ENCODE peak calls at places on chromosomes 11 and 22, in four cellular contexts. J is upper lobe of right lung, T is AG10803, A is H7. H is an unnamed sample.

GRCh38 chr11:72236083-72236697 is 7.8 kb downstream of the PHOX2A start:
- DNase-seq in A (no peak), J (no peak), T (no peak), H (no peak)

GRCh38 chr11:117851852-117852251 is 24.6 kb downstream of the FXYD6 start:
- DNase-seq in A (no peak), J (no peak), T (no peak), H (no peak)

GRCh38 chr22:22767876-22768602 is 119.6 kb upstream of the IGLL5 start:
- DNase-seq in T (no peak), A (peak), J (no peak), H (no peak)

GRCh38 chr11:34339149-34340064 is 18.4 kb downstream of the ABTB2 start:
- DNase-seq in T (peak), A (no peak), J (no peak), H (no peak)

GRCh38 chr11:8108430-8108829 is 27.4 kb downstream of the TUB start:
- DNase-seq in T (no peak), A (no peak), J (no peak), H (no peak)

GRCh38 chr11:131606936-131607335 is 236.5 kb downstream of the NTM start:
- DNase-seq in J (no peak), A (no peak), T (no peak), H (no peak)

GRCh38 chr22:48155446-48155845 is 1393.0 kb downstream of the TBC1D22A start:
- DNase-seq in J (no peak), A (peak), T (no peak), H (no peak)

GRCh38 chr11:66745356-66746235 is 16.6 kb upstream of the SPTBN2 start:
- DNase-seq in J (peak), T (no peak), A (no peak), H (peak)

GRCh38 chr11:92671081-92671480 is 298.4 kb upstream of the MTNR1B start:
- DNase-seq in T (no peak), J (no peak), A (no peak), H (no peak)

GRCh38 chr11:68388595-68389198 is 71.9 kb upstream of the PPP6R3 start:
- DNase-seq in J (no peak), A (no peak), T (no peak), H (no peak)

GRCh38 chr11:65493367-65494176 is 5.3 kb upstream of the MALAT1 start:
- DNase-seq in J (peak), A (no peak), T (peak), H (peak)

GRCh38 chr11:128294685-128295079 is 292.7 kb downstream of the ETS1 start:
- DNase-seq in A (no peak), T (peak), J (no peak), H (no peak)

GRCh38 chr11:32092581-32093170 is 1.8 kb downstream of the RCN1 start:
- DNase-seq in T (no peak), A (peak), J (no peak), H (no peak)
- H3K4me3 ChIP-seq in T (peak), A (no peak), J (peak), H (no peak)

DNA sequence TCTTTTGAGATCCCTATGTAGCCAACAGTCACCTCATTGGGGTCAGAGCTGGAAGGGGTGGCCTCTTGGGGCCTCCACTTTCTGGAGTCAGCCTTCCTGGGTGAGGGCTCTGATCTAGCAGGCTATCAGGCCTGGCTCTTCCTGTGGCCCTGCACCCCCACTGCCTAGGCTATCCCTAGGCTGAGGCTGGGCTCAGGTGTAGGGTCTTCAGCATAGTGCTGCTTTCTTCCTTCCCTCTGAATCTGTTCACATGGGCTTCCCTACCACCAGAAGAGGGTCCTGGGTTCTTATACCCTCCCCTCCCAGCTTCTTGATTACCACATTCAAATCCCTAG is 456 bp upstream of the SPI1 start:
- DNase-seq in J (no peak), A (no peak), T (no peak), H (no peak)
- H3K4me3 ChIP-seq in J (no peak), A (no peak), T (no peak), H (no peak)

GRCh38 chr22:46537221-46537945 is at the start of gene CELSR1:
- DNase-seq in J (peak), T (no peak), A (peak), H (peak)
- H3K4me3 ChIP-seq in J (peak), T (peak), A (peak), H (no peak)

GRCh38 chr11:74684661-74685060 is 46.6 kb downstream of the CHRDL2 start:
- DNase-seq in T (no peak), A (peak), J (peak), H (no peak)

GRCh38 chr11:74685338-74685737 is 45.9 kb downstream of the CHRDL2 start:
- DNase-seq in T (no peak), J (no peak), A (no peak), H (no peak)

GRCh38 chr11:74682731-74683278 is 48.4 kb downstream of the CHRDL2 start:
- DNase-seq in T (no peak), A (peak), J (peak), H (no peak)

GRCh38 chr11:74683279-74683871 is 47.9 kb downstream of the CHRDL2 start:
- DNase-seq in J (peak), T (peak), A (peak), H (peak)

DNA sequence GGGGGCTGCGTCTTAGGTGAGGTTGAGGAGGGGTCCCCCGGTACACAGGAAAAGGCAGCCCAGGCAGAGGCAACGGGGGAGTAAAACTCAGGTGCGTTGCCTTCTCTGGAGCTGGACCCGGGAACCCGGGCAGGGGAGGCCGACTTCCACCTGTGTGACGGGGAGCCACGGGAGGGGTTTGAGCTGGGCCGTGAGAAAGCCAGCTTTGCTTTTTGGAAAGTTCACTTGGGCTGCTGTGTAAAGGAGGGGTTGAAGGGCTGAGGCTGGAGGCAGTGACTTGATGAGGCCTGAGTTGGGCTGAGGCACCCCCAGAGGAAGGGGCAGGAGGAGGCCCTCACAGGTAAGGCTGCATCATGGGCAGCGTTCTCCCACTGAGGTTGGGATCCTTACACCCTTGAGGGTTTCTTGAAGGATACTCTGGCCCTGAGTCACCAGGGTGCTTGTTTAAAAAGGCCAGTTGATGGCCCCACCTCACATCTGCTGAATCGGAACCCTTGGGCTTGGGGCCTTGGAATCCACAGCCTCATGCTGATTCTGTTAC is 47.2 kb downstream of the CHRDL2 start:
- DNase-seq in J (peak), A (peak), T (peak), H (no peak)
- H3K4me3 ChIP-seq in J (peak), A (no peak), T (peak), H (peak)